ENCODE peak calls at places on chromosomes 13 and 19, in seven cellular contexts. T is ascending aorta, K is mucosa of descending colon, Y is esophagus squamous epithelium, I is upper lobe of left lung, M is neural progenitor cell, W is fibroblast of the aortic adventitia. Z is an unnamed sample.

GRCh38 chr19:2494084-2494446 is 18.1 kb downstream of the GADD45B start:
- DNase-seq in M (no peak), Y (no peak), K (no peak), T (peak; percentile 77), I (no peak), W (peak; percentile 61), Z (peak; percentile 47)

GRCh38 chr13:33536639-33537425 is 251.3 kb upstream of the STARD13 start:
- DNase-seq in T (no peak), Y (no peak), K (no peak), W (no peak), M (no peak), I (no peak), Z (no peak)

GRCh38 chr19:19205416-19206410 is 2.5 kb upstream of the NR2C2AP start:
- DNase-seq in K (no peak), M (no peak), I (no peak), T (no peak), Y (no peak), W (no peak), Z (no peak)

GRCh38 chr19:33771308-33772101 is 25.2 kb upstream of the KCTD15 start:
- DNase-seq in I (peak; percentile 56), W (peak; percentile 57), Y (no peak), M (peak; percentile 80), T (no peak), K (peak; percentile 82), Z (peak; percentile 69)

GRCh38 chr13:23570931-23571330 is 719 bp downstream of the TNFRSF19 start:
- DNase-seq in I (no peak), T (no peak), K (no peak), M (no peak), W (no peak), Y (no peak), Z (peak; percentile 39)

GRCh38 chr19:52991021-52991420 is 22.7 kb upstream of the ERVV-1 start:
- DNase-seq in W (no peak), Y (no peak), T (no peak), I (no peak), M (no peak), K (peak; percentile 7), Z (no peak)

GRCh38 chr13:95391785-95392184 is 90.5 kb upstream of the ABCC4 start:
- DNase-seq in Y (no peak), T (no peak), M (no peak), I (no peak), K (no peak), W (no peak), Z (no peak)

GRCh38 chr13:51614350-51614786 is 30.1 kb downstream of the WDFY2 start:
- DNase-seq in T (peak; percentile 63), K (peak; percentile 27), Y (no peak), M (no peak), W (no peak), I (no peak), Z (no peak)

GRCh38 chr13:21218351-21219043 is 42.0 kb downstream of the MRPL57 start:
- DNase-seq in W (no peak), K (no peak), Y (no peak), I (no peak), M (no peak), T (no peak), Z (no peak)

GRCh38 chr13:39616087-39616694 is 13.2 kb upstream of the LHFPL6 start:
- DNase-seq in T (peak; percentile 66), I (no peak), K (peak; percentile 58), M (peak; percentile 84), Y (no peak), W (peak; percentile 82), Z (peak; percentile 85)

GRCh38 chr13:113083402-113084061 is 22.1 kb upstream of the F7 start:
- DNase-seq in Y (no peak), I (peak; percentile 70), W (peak; percentile 72), T (no peak), M (no peak), K (peak; percentile 32), Z (peak; percentile 41)

GRCh38 chr13:38733146-38733545 is 46.3 kb downstream of the FREM2 start:
- DNase-seq in M (no peak), T (no peak), W (no peak), I (no peak), Y (no peak), K (no peak), Z (no peak)

GRCh38 chr19:58562126-58563033 is 4.0 kb upstream of the UBE2M start:
- DNase-seq in M (peak; percentile 52), K (peak; percentile 54), W (peak; percentile 41), I (peak; percentile 90), T (no peak), Y (no peak), Z (peak; percentile 50)

GRCh38 chr19:23395041-23395721 is at the start of gene ZNF91:
- DNase-seq in T (peak; percentile 98), K (peak; percentile 99), W (peak; percentile 94), I (peak; percentile 89), Y (peak; percentile 88), M (peak; percentile 98), Z (peak; percentile 96)

GRCh38 chr13:44280461-44280860 is 93.2 kb upstream of the SERP2 start:
- DNase-seq in M (no peak), I (no peak), T (no peak), Y (no peak), K (no peak), W (peak; percentile 22), Z (no peak)

GRCh38 chr19:3783660-3784584 is 2.3 kb downstream of the MATK start:
- DNase-seq in M (peak; percentile 60), Y (no peak), W (no peak), K (no peak), I (peak; percentile 83), T (no peak), Z (no peak)

GRCh38 chr13:29507356-29507755 is 88.1 kb downstream of the SLC7A1 start:
- DNase-seq in K (no peak), Y (no peak), W (no peak), I (no peak), T (no peak), M (no peak), Z (no peak)

GRCh38 chr13:48255090-48255489 is 22.1 kb downstream of the ITM2B start:
- DNase-seq in W (no peak), M (no peak), I (peak; percentile 30), Y (no peak), K (no peak), T (no peak), Z (no peak)

GRCh38 chr19:55541091-55541490 is 4.2 kb upstream of the SBK2 start:
- DNase-seq in M (no peak), I (no peak), K (no peak), Y (no peak), W (no peak), T (no peak), Z (no peak)

GRCh38 chr19:17312481-17313113 is 3.2 kb downstream of the DDA1 start:
- DNase-seq in M (no peak), T (no peak), W (no peak), I (no peak), Y (no peak), K (no peak), Z (no peak)

GRCh38 chr13:35514801-35515502 is 38.5 kb upstream of the MAB21L1 start:
- DNase-seq in K (no peak), M (no peak), I (no peak), Y (no peak), T (no peak), W (no peak), Z (no peak)

GRCh38 chr13:63625869-63626268 is 2210.2 kb upstream of the PCDH20 start:
- DNase-seq in Y (no peak), T (no peak), I (no peak), W (no peak), M (no peak), K (no peak), Z (peak; percentile 6)

GRCh38 chr13:27079421-27079958 is 92.1 kb downstream of the USP12 start:
- DNase-seq in Y (no peak), I (no peak), M (peak; percentile 5), W (peak; percentile 55), K (no peak), T (no peak), Z (peak; percentile 51)

GRCh38 chr19:47230122-47230920 is 678 bp downstream of the BBC3 start:
- DNase-seq in T (peak; percentile 87), W (peak; percentile 56), K (peak; percentile 82), M (peak; percentile 77), I (peak; percentile 98), Y (no peak), Z (peak; percentile 53)

GRCh38 chr19:18062043-18062442 is 24.7 kb downstream of the IL12RB1 start:
- DNase-seq in M (no peak), T (no peak), Y (no peak), K (no peak), I (no peak), W (no peak), Z (no peak)

GRCh38 chr19:49927526-49928264 is 1.3 kb upstream of the ATF5 start:
- DNase-seq in M (no peak), Y (no peak), K (no peak), T (no peak), I (no peak), W (no peak), Z (no peak)

GRCh38 chr19:49929121-49929610 is at the start of the genes ATF5 and NUP62:
- DNase-seq in T (peak; percentile 93), W (peak; percentile 80), K (peak; percentile 89), M (peak; percentile 93), Y (no peak), I (peak; percentile 99), Z (peak; percentile 82)

GRCh38 chr19:49931293-49932040 is 2.2 kb upstream of the NUP62 start:
- DNase-seq in Y (no peak), K (no peak), W (no peak), I (no peak), M (no peak), T (no peak), Z (no peak)

GRCh38 chr19:49930483-49931011 is 1.2 kb upstream of the NUP62 start:
- DNase-seq in T (no peak), M (no peak), W (peak; percentile 75), K (peak; percentile 32), Y (no peak), I (no peak), Z (peak; percentile 15)

GRCh38 chr19:49929611-49930482 is 543 bp upstream of the NUP62 start:
- DNase-seq in T (peak; percentile 95), Y (peak; percentile 81), M (peak; percentile 98), W (peak; percentile 98), I (peak; percentile 94), K (peak; percentile 94), Z (peak; percentile 99)
- TF ChIP-seq CTCF in T (no peak), Y (peak; percentile 32), M (no peak), W (peak; percentile 21), I (peak; percentile 25), K (no peak), Z (no peak)

GRCh38 chr13:45749026-45749759 is 47.1 kb downstream of the CBY2 start:
- DNase-seq in M (peak; percentile 34), W (no peak), K (no peak), I (no peak), Y (no peak), T (no peak), Z (no peak)
- H3K4me3 ChIP-seq in M (no peak overlapping the region), W (no peak overlapping the region), K (no peak overlapping the region), I (no peak overlapping the region), Y (no peak overlapping the region), T (no peak overlapping the region), Z (no peak overlapping the region)

GRCh38 chr19:45079063-45079910 is at the start of gene GEMIN7:
- DNase-seq in I (peak; percentile 96), Y (no peak), W (peak; percentile 63), T (peak; percentile 84), M (peak; percentile 94), K (peak; percentile 73), Z (peak; percentile 72)
- TF ChIP-seq CTCF in I (peak; percentile 46), Y (peak; percentile 41), W (no peak), T (peak; percentile 16), M (peak; percentile 43), K (no peak), Z (no peak)

DNA sequence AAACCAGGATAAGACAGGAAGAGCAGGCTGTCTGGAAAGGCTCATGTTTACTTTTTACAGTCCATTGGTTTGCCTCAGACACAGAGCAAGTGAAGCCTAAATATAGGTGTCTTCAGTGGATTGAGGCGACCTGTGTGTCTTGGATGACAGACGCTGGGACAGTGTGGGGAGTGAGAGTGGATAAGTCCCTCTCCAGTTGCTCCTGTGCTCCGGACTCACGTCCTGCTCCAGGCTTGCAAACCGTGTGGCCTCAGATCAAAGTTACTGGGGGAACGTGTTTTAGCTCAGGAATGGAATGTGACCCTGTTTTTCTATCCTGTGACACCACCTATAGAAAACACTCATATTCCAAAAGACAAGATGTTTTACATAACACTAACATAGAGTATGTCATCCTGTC is 465.7 kb downstream of the MYO16 start:
- DNase-seq in W (no peak), T (no peak), I (no peak), Y (no peak), K (no peak), M (no peak), Z (no peak)
- H3K4me3 ChIP-seq in W (no peak overlapping the region), T (no peak overlapping the region), I (no peak overlapping the region), Y (no peak overlapping the region), K (no peak overlapping the region), M (no peak overlapping the region), Z (no peak overlapping the region)

Z was measured in fibroblast of pulmonary artery.